ENCODE peak calls at places on chromosomes 2 and 18, in six cellular contexts. Q is neural crest cell; N is astrocyte of the cerebellum; C is mucosa of descending colon; J is CD4-positive, alpha-beta T cell; K is K562. V is an unnamed sample.

GRCh38 chr2:68721482-68722071 is 13.0 kb upstream of the ARHGAP25 start:
- DNase-seq in Q (no peak), N (no peak), C (peak), J (no peak), K (no peak), V (no peak)

GRCh38 chr2:73935641-73936040 is 9.0 kb downstream of the DGUOK start:
- DNase-seq in Q (no peak), N (no peak), C (no peak), J (no peak), K (no peak), V (no peak)

GRCh38 chr2:237182422-237183123 is 96.9 kb downstream of the COPS8 start:
- DNase-seq in Q (no peak), N (no peak), C (no peak), J (no peak), K (no peak), V (no peak)

GRCh38 chr18:24595556-24595955 is 135.1 kb downstream of the HRH4 start:
- DNase-seq in Q (no peak), N (no peak), C (no peak), J (no peak), K (no peak), V (no peak)

GRCh38 chr2:166361351-166362153 is 14.2 kb downstream of the SCN9A start:
- DNase-seq in Q (no peak), N (peak), C (peak), J (no peak), K (no peak), V (no peak)

GRCh38 chr18:59228361-59228760 is 8.4 kb downstream of the GRP start:
- DNase-seq in Q (no peak), N (no peak), C (no peak), J (no peak), K (no peak), V (no peak)

GRCh38 chr2:96923810-96924774 is 54.2 kb upstream of the SEMA4C start:
- DNase-seq in Q (no peak), N (no peak), C (no peak), J (no peak), K (peak), V (no peak)

GRCh38 chr2:1809726-1810125 is 65.4 kb upstream of the PXDN start:
- DNase-seq in Q (no peak), N (no peak), C (no peak), J (no peak), K (no peak), V (no peak)

GRCh38 chr2:100869146-100869545 is 49.2 kb downstream of the NPAS2 start:
- DNase-seq in Q (no peak), N (no peak), C (no peak), J (no peak), K (no peak), V (no peak)

GRCh38 chr2:1749489-1749748 is 5.1 kb upstream of the PXDN start:
- DNase-seq in Q (no peak), N (no peak), C (no peak), J (no peak), K (no peak), V (no peak)

GRCh38 chr2:16767789-16768188 is 102.2 kb upstream of the CYRIA start:
- DNase-seq in Q (no peak), N (no peak), C (no peak), J (no peak), K (no peak), V (no peak)

GRCh38 chr2:16763493-16763899 is 97.9 kb upstream of the CYRIA start:
- DNase-seq in Q (no peak), N (no peak), C (no peak), J (no peak), K (no peak), V (no peak)

GRCh38 chr2:16765356-16765755 is 99.7 kb upstream of the CYRIA start:
- DNase-seq in Q (no peak), N (no peak), C (no peak), J (no peak), K (no peak), V (no peak)

DNA sequence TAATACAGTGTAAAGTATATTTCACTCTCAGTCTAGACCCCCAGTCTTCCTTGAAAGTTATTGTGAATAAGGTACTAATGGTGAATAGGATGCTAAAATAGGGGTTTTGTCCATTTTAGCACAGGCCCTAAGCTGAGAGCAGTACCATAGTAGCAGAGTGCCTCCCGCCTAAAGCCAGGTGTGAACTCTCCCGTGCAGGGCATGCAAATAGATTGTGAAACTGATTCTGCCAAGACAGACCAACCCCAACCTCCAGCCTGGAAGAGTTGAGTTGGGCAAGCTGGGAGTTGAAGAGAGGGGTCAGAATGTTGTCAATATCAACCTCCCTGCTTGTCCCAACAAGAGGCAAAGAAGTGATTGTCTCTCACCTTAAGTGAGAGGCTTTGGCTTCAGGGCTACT is 97.4 kb upstream of the CYRIA start:
- DNase-seq in Q (no peak), N (no peak), C (no peak), J (no peak), K (no peak), V (no peak)
- TF ChIP-seq CTCF in Q (no peak), N (no peak), C (no peak), J (no peak), K (no peak), V (no peak)

DNA sequence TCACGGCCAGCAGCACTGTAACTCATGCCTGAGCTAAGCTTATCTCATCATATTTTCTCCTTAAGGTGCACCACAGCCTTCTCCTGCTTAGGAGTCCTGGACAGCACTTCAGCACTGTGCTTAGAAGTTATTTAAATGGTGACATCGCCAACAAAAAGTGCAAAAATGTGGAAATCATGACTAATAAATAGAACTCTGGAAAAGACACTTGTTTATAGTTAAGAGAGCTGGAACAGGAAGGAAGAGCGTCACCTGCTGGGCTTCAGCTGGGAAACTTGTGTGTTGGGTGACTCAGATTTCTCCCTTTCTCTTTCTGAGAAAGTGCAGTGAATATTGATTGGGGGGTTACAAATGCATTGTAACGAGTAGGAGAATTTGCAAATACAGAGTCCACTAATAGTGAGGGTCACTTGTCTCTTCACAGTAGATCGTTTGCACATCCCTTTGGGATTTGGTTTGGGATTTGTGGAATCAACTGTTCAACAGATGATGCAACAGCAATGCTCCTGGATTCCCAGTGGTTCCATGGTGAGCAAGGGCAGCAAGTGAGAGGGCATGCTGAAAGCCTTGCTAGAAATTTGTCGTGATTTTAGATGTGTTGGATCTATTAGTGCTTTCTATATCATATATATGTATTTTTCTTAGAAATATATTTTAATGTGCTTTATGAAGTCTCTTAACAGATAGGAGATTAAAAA is 84.2 kb downstream of the DOK6 start:
- DNase-seq in Q (no peak), N (no peak), C (no peak), J (no peak), K (no peak), V (no peak)
- TF ChIP-seq CTCF in Q (no peak), N (no peak), C (no peak), J (no peak), K (no peak), V (no peak)

DNA sequence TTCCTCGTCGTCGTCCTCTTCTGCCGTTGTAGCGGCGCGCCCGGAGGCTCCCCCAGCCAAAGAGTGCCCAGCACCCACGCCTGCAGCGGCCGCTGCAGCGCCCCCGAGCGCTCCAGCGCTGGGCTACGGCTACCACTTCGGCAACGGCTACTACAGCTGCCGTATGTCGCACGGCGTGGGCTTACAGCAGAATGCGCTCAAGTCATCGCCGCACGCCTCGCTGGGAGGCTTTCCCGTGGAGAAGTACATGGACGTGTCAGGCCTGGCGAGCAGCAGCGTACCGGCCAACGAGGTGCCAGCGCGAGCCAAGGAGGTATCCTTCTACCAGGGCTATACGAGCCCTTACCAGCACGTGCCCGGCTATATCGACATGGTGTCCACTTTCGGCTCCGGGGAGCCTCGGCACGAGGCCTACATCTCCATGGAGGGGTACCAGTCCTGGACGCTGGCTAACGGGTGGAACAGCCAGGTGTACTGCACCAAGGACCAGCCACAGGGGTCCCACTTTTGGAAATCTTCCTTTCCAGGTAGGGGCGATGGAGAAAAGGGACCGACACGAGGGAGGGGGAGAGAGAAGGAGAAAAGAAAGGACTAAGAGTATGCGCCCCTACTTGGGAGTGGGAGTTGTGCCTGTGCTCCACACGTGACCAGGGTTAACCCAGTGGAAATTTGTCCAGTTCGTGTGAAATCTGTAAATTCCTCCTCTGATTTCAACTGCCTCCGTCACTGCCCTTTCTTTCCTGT is 796 bp downstream of the HOXD13 start:
- DNase-seq in Q (no peak), N (no peak), C (no peak), J (no peak), K (no peak), V (no peak)
- TF ChIP-seq CTCF in Q (peak), N (no peak), C (no peak), J (no peak), K (no peak), V (no peak)

GRCh38 chr2:169108098-169108884 is 38.9 kb downstream of the DHRS9 start:
- DNase-seq in Q (no peak), N (no peak), C (no peak), J (no peak), K (no peak), V (no peak)

GRCh38 chr2:169107645-169108044 is 38.3 kb downstream of the DHRS9 start:
- DNase-seq in Q (no peak), N (no peak), C (no peak), J (peak), K (no peak), V (no peak)

GRCh38 chr2:169105433-169105832 is 36.1 kb downstream of the DHRS9 start:
- DNase-seq in Q (no peak), N (no peak), C (no peak), J (no peak), K (no peak), V (no peak)

GRCh38 chr2:169106125-169106524 is 36.8 kb downstream of the DHRS9 start:
- DNase-seq in Q (no peak), N (no peak), C (no peak), J (no peak), K (no peak), V (no peak)

GRCh38 chr2:169106563-169107545 is 37.5 kb downstream of the DHRS9 start:
- DNase-seq in Q (no peak), N (no peak), C (no peak), J (no peak), K (no peak), V (no peak)
- TF ChIP-seq CTCF in Q (no peak), N (no peak), C (no peak), J (no peak), K (no peak), V (no peak)

GRCh38 chr2:23504591-23504990 is 119.6 kb downstream of the KLHL29 start:
- DNase-seq in Q (no peak), N (no peak), C (no peak), J (no peak), K (no peak), V (no peak)

GRCh38 chr2:23505984-23506380 is 121.0 kb downstream of the KLHL29 start:
- DNase-seq in Q (no peak), N (no peak), C (no peak), J (no peak), K (no peak), V (no peak)

GRCh38 chr2:23506460-23507266 is 121.7 kb downstream of the KLHL29 start:
- DNase-seq in Q (no peak), N (no peak), C (no peak), J (no peak), K (no peak), V (no peak)

GRCh38 chr2:23503682-23504081 is 118.7 kb downstream of the KLHL29 start:
- DNase-seq in Q (peak), N (no peak), C (no peak), J (no peak), K (no peak), V (no peak)

GRCh38 chr2:23505218-23505983 is 120.4 kb downstream of the KLHL29 start:
- DNase-seq in Q (no peak), N (no peak), C (no peak), J (no peak), K (no peak), V (no peak)
- TF ChIP-seq CTCF in Q (no peak), N (no peak), C (no peak), J (no peak), K (peak), V (no peak)

GRCh38 chr2:211089127-211089526 is 532.7 kb downstream of the CPS1 start:
- DNase-seq in Q (no peak), N (no peak), C (no peak), J (no peak), K (no peak), V (no peak)

GRCh38 chr2:211093743-211094303 is 537.4 kb downstream of the CPS1 start:
- DNase-seq in Q (no peak), N (no peak), C (peak), J (no peak), K (no peak), V (no peak)
- TF ChIP-seq CTCF in Q (peak), N (peak), C (no peak), J (no peak), K (no peak), V (no peak)